ENCODE peak calls at places on chromosomes 6 and 20, in nine cellular contexts. I is NCI-H1417; O is H9; R is stimulated activated CD4-positive, alpha-beta T cell treated with anti-CD3 and anti-CD28 coated beads, Interleukin-12 subunit alpha, Interleukin-12 subunit beta, amount 100 ng/mL, for 24 hours; L is stromal cell of bone marrow; Z is GM12864; G is left cardiac atrium; J is adrenal gland; K is spleen. X is an unnamed sample.

GRCh38 chr6:145206247-145206907 is 528.9 kb downstream of the EPM2A start:
- DNase-seq in O (no peak), R (no peak), G (no peak), I (no peak), Z (no peak), J (peak), K (no peak), L (peak), X (peak)

GRCh38 chr20:20211988-20212518 is 155.9 kb upstream of the INSM1 start:
- DNase-seq in R (no peak), Z (no peak), G (no peak), L (no peak), K (no peak), O (no peak), J (no peak), I (no peak), X (no peak)

GRCh38 chr20:41182296-41183212 is 45.2 kb downstream of the PLCG1 start:
- DNase-seq in K (peak), L (no peak), I (no peak), J (no peak), Z (no peak), G (no peak), O (peak), R (no peak), X (no peak)

GRCh38 chr6:41578714-41579610 is 32.8 kb downstream of the FOXP4 start:
- DNase-seq in Z (no peak), O (peak), R (no peak), J (no peak), G (no peak), K (no peak), I (no peak), L (no peak), X (no peak)

GRCh38 chr6:5673016-5673415 is 333.7 kb downstream of the NRN1 start:
- DNase-seq in Z (no peak), G (no peak), K (no peak), L (no peak), I (no peak), J (no peak), R (no peak), O (no peak), X (no peak)

GRCh38 chr6:35082733-35083403 is 58.3 kb downstream of the TCP11 start:
- DNase-seq in O (no peak), L (no peak), G (no peak), K (peak), I (no peak), J (no peak), R (no peak), Z (no peak), X (no peak)

GRCh38 chr20:23265226-23265625 is 85.4 kb upstream of the NXT1 start:
- DNase-seq in J (no peak), K (peak), I (no peak), O (no peak), L (no peak), G (no peak), R (no peak), Z (no peak), X (no peak)

GRCh38 chr20:40422665-40423064 is 266.4 kb downstream of the MAFB start:
- DNase-seq in K (no peak), L (no peak), O (no peak), R (no peak), Z (no peak), J (no peak), G (no peak), I (no peak), X (no peak)

GRCh38 chr6:151773382-151773781 is 34.1 kb upstream of the ESR1 start:
- DNase-seq in O (no peak), G (no peak), R (no peak), K (no peak), L (no peak), Z (no peak), I (no peak), J (no peak), X (no peak)

GRCh38 chr6:38352636-38353035 is 287.1 kb downstream of the BTBD9 start:
- DNase-seq in O (no peak), I (no peak), J (no peak), L (no peak), K (no peak), R (no peak), Z (no peak), G (no peak), X (no peak)

GRCh38 chr6:113009682-113010081 is 662.6 kb downstream of the RFPL4B start:
- DNase-seq in G (no peak), J (no peak), O (no peak), L (peak), Z (no peak), I (no peak), R (no peak), K (no peak), X (no peak)